ENCODE peak calls at places on chromosomes 7 and 10, in ten cellular contexts. T is astrocyte, U is GM23338, C is PC-3, R is mammary epithelial cell, B is BE2C, D is psoas muscle, W is left lung, H is OCI-LY7, N is adrenal gland. O is an unnamed sample.
A peak's percentile ranks its signal among the peaks of the same experiment; 100 is the strongest.

GRCh38 chr7:14888904-14889482 is 13.6 kb downstream of the DGKB start:
- DNase-seq in W (no peak), U (no peak), N (no peak), D (no peak), H (no peak), R (no peak), C (peak; percentile 9), B (no peak), T (peak; percentile 18), O (no peak)

GRCh38 chr10:112584276-112584675 is 137.3 kb downstream of the VTI1A start:
- DNase-seq in U (no peak), D (no peak), T (peak; percentile 33), W (no peak), H (no peak), B (no peak), R (peak; percentile 48), N (no peak), C (peak; percentile 52), O (no peak)

GRCh38 chr7:21507627-21508343 is 35.1 kb upstream of the DNAH11 start:
- DNase-seq in C (peak; percentile 74), D (peak; percentile 19), H (peak; percentile 11), R (peak; percentile 28), W (peak; percentile 51), T (peak; percentile 6), B (peak; percentile 65), U (peak; percentile 84), N (peak; percentile 55), O (peak; percentile 21)

GRCh38 chr10:61994404-61995031 is 93.0 kb downstream of the ARID5B start:
- DNase-seq in T (no peak), B (no peak), H (no peak), R (no peak), D (no peak), C (no peak), N (no peak), W (no peak), U (peak; percentile 28), O (no peak)

GRCh38 chr7:30789334-30789711 is 18.1 kb downstream of the MINDY4 start:
- DNase-seq in N (no peak), B (no peak), T (peak; percentile 74), C (peak; percentile 68), H (no peak), R (peak; percentile 85), U (no peak), D (peak; percentile 30), W (no peak), O (no peak)

GRCh38 chr7:107690611-107691010 is 30.0 kb downstream of the SLC26A4 start:
- DNase-seq in N (no peak), T (peak; percentile 85), R (no peak), W (no peak), C (no peak), D (no peak), B (no peak), U (peak; percentile 28), H (no peak), O (no peak)

GRCh38 chr10:123558651-123559050 is 107.5 kb upstream of the GPR26 start:
- DNase-seq in C (no peak), R (no peak), B (no peak), D (no peak), T (no peak), H (no peak), N (no peak), W (no peak), U (peak; percentile 29), O (no peak)

GRCh38 chr10:14860782-14861181 is 17.9 kb upstream of the SUV39H2 start:
- DNase-seq in D (no peak), H (no peak), N (no peak), B (no peak), C (no peak), T (no peak), W (no peak), U (no peak), R (no peak), O (no peak)

GRCh38 chr7:19248681-19249080 is 103.5 kb upstream of the FERD3L start:
- DNase-seq in W (no peak), R (no peak), C (peak; percentile 7), D (no peak), N (no peak), U (no peak), B (no peak), T (peak; percentile 41), H (no peak), O (no peak)

GRCh38 chr7:142420554-142421362 is 162.9 kb upstream of the PRSS58 start:
- DNase-seq in D (no peak), W (no peak), U (peak; percentile 50), C (peak; percentile 70), T (peak; percentile 18), B (peak; percentile 19), N (no peak), H (no peak), R (peak; percentile 14), O (no peak)

GRCh38 chr7:112103246-112103645 is 103.0 kb downstream of the DOCK4 start:
- DNase-seq in T (peak; percentile 44), B (no peak), C (peak; percentile 37), D (no peak), W (no peak), R (peak; percentile 68), U (peak; percentile 56), H (no peak), N (no peak), O (no peak)

GRCh38 chr7:101524376-101524775 is 104.7 kb downstream of the MYL10 start:
- DNase-seq in U (no peak), W (no peak), C (no peak), H (no peak), D (no peak), R (no peak), T (no peak), B (no peak), N (no peak), O (no peak)
- TF ChIP-seq CTCF in U (no peak), W (no peak), C (no peak), H (no peak), D (no peak), R (no peak), T (no peak), B (no peak), N (no peak), O (no peak)

GRCh38 chr7:92250603-92251002 is 4.8 kb downstream of the ANKIB1 start:
- DNase-seq in N (no peak), D (no peak), H (no peak), U (no peak), C (no peak), T (no peak), R (no peak), B (no peak), W (no peak), O (no peak)

GRCh38 chr7:92242972-92243371 is 2.7 kb downstream of the KRIT1 start:
- DNase-seq in H (no peak), C (no peak), R (no peak), W (no peak), T (no peak), B (no peak), N (no peak), D (no peak), U (no peak), O (no peak)

GRCh38 chr7:92244803-92245486 is 769 bp downstream of the KRIT1 start:
- DNase-seq in U (no peak), B (no peak), W (no peak), N (no peak), T (peak; percentile 19), R (peak; percentile 22), D (no peak), C (no peak), H (peak; percentile 31), O (no peak)

GRCh38 chr7:92251181-92251580 is 5.4 kb downstream of the ANKIB1 start:
- DNase-seq in N (no peak), T (no peak), H (no peak), W (no peak), D (no peak), B (no peak), R (no peak), C (no peak), U (no peak), O (no peak)

GRCh38 chr7:92245487-92246362 is at the start of the genes ANKIB1 and KRIT1:
- DNase-seq in C (peak; percentile 83), H (peak; percentile 92), T (peak; percentile 60), D (peak; percentile 87), W (peak; percentile 95), U (peak; percentile 94), B (peak; percentile 95), N (peak; percentile 89), R (peak; percentile 81), O (peak; percentile 94)
- H3K4me3 ChIP-seq in C (peak within 1 kb of the TSS; percentile 92), H (peak within 1 kb of the TSS; percentile 89), T (peak within 1 kb of the TSS; percentile 98), D (peak within 1 kb of the TSS; percentile 87), W (peak within 1 kb of the TSS; percentile 81), U (peak within 1 kb of the TSS; percentile 94), B (peak within 1 kb of the TSS; percentile 94), N (peak within 1 kb of the TSS; percentile 79), R (peak within 1 kb of the TSS; percentile 82), O (peak within 1 kb of the TSS; percentile 67)

GRCh38 chr7:2098056-2098455 is 134.7 kb downstream of the MAD1L1 start:
- DNase-seq in W (no peak), R (no peak), U (no peak), H (no peak), N (no peak), D (no peak), T (no peak), B (no peak), C (no peak), O (no peak)
- H3K4me1 ChIP-seq in W (no peaks in the 10 kb centered on the region), R (no peaks in the 10 kb centered on the region), U (no peaks in the 10 kb centered on the region), H (peaks cover 29% of the 10 kb centered on the region), N (no peaks in the 10 kb centered on the region), D (no peaks in the 10 kb centered on the region), T (peaks cover 8% of the 10 kb centered on the region), B (peaks cover 14% of the 10 kb centered on the region), C (no peaks in the 10 kb centered on the region), O (no peaks in the 10 kb centered on the region)

GRCh38 chr10:84202349-84202748 is 8.0 kb downstream of the CDHR1 start:
- DNase-seq in T (no peak), N (no peak), U (no peak), W (no peak), H (no peak), R (no peak), C (no peak), B (no peak), D (no peak), O (no peak)

GRCh38 chr10:84201682-84202081 is 7.3 kb downstream of the CDHR1 start:
- DNase-seq in B (no peak), C (no peak), N (no peak), T (no peak), R (no peak), U (no peak), W (no peak), H (no peak), D (no peak), O (no peak)

GRCh38 chr10:84200537-84201243 is 6.4 kb downstream of the CDHR1 start:
- DNase-seq in U (no peak), R (no peak), C (no peak), H (no peak), N (no peak), D (no peak), W (no peak), B (no peak), T (no peak), O (no peak)

GRCh38 chr10:84198206-84198915 is 4.0 kb downstream of the CDHR1 start:
- DNase-seq in N (no peak), H (no peak), B (no peak), D (no peak), T (no peak), U (no peak), C (no peak), R (no peak), W (no peak), O (no peak)

DNA sequence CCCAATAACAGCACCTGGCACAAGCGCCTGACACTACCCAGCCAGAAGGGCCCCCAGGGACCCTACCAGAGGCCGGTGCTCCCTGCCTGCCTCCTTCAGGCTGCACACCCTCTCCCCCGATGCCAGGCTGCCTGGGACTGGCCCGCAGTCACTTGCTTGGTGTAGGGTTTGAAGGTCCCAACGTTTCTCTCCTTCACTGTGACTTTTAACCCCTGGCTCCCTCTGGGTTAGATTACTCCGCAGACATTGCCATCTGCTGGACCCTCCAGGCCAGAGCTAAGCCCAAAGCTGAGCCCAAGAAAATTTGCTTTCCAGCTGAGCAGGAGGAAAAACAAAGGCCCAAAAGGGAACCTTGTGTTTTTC is 6.9 kb downstream of the CDHR1 start:
- DNase-seq in R (no peak), T (no peak), D (no peak), N (no peak), H (no peak), W (no peak), C (no peak), U (peak; percentile 30), B (no peak), O (no peak)
- TF ChIP-seq CTCF in R (no peak), T (no peak), D (no peak), N (no peak), H (no peak), W (no peak), C (no peak), U (peak; percentile 49), B (no peak), O (no peak)

O was measured in heart left ventricle.